ENCODE peak calls at places on chromosomes 5 and 9, in ten cellular contexts. X is A549; P is HCT116; T is fibroblast of the aortic adventitia; V is HFF-Myc; A is suprapubic skin; B is cardiac muscle cell; Z is CD8-positive, alpha-beta T cell; Q is A673; K is fibroblast of mammary gland. S is an unnamed sample.

GRCh38 chr5:149149942-149150341 is 8.6 kb downstream of the ABLIM3 start:
- DNase-seq in X (no peak), P (no peak), T (no peak), V (no peak), A (no peak), B (peak), Z (no peak), Q (no peak), K (peak), S (no peak)

GRCh38 chr5:75522025-75522424 is 10.3 kb downstream of the POLK start:
- DNase-seq in X (no peak), P (no peak), T (no peak), V (no peak), A (no peak), B (no peak), Z (no peak), Q (no peak), K (no peak), S (peak)

GRCh38 chr9:114989600-114990410 is 59.4 kb upstream of the TNFSF8 start:
- DNase-seq in X (no peak), P (no peak), T (no peak), V (no peak), A (no peak), B (no peak), Z (no peak), Q (no peak), K (no peak), S (no peak)

GRCh38 chr5:56640763-56641406 is 174.5 kb upstream of the MAP3K1 start:
- DNase-seq in X (no peak), P (no peak), T (no peak), V (no peak), A (no peak), B (no peak), Z (no peak), Q (no peak), K (no peak), S (no peak)

GRCh38 chr9:135509458-135509857 is 9.0 kb downstream of the MRPS2 start:
- DNase-seq in X (no peak), P (no peak), T (no peak), V (no peak), A (no peak), B (no peak), Z (no peak), Q (no peak), K (no peak), S (no peak)

GRCh38 chr9:17833846-17834245 is 255.0 kb downstream of the SH3GL2 start:
- DNase-seq in X (no peak), P (no peak), T (no peak), V (no peak), A (no peak), B (no peak), Z (no peak), Q (no peak), K (no peak), S (no peak)

GRCh38 chr5:93874080-93874479 is 132.7 kb upstream of the POU5F2 start:
- DNase-seq in X (no peak), P (no peak), T (peak), V (no peak), A (no peak), B (peak), Z (no peak), Q (no peak), K (peak), S (peak)

GRCh38 chr5:5344051-5344571 is 78.4 kb upstream of the ICE1 start:
- DNase-seq in X (no peak), P (no peak), T (no peak), V (no peak), A (no peak), B (peak), Z (no peak), Q (peak), K (no peak), S (no peak)

GRCh38 chr5:52665544-52665943 is 122.2 kb upstream of the ITGA1 start:
- DNase-seq in X (no peak), P (no peak), T (peak), V (no peak), A (no peak), B (peak), Z (no peak), Q (peak), K (peak), S (no peak)

GRCh38 chr5:96881511-96882115 is 5.3 kb downstream of the ERAP2 start:
- DNase-seq in X (no peak), P (no peak), T (peak), V (no peak), A (no peak), B (peak), Z (no peak), Q (no peak), K (peak), S (peak)

GRCh38 chr5:69024241-69024651 is 69.6 kb upstream of the SLC30A5 start:
- DNase-seq in X (peak), P (peak), T (peak), V (peak), A (no peak), B (peak), Z (no peak), Q (peak), K (peak), S (no peak)

GRCh38 chr9:101458955-101459631 is 23.5 kb upstream of the ALDOB start:
- DNase-seq in X (peak), P (peak), T (peak), V (peak), A (no peak), B (peak), Z (no peak), Q (peak), K (peak), S (peak)

GRCh38 chr9:34417734-34418133 is 40.6 kb downstream of the FAM219A start:
- DNase-seq in X (no peak), P (no peak), T (no peak), V (no peak), A (no peak), B (no peak), Z (no peak), Q (no peak), K (no peak), S (no peak)

GRCh38 chr9:114218264-114219120 is 63.2 kb downstream of the COL27A1 start:
- DNase-seq in X (no peak), P (no peak), T (no peak), V (no peak), A (no peak), B (no peak), Z (no peak), Q (no peak), K (peak), S (peak)

GRCh38 chr9:37209431-37210386 is 89.3 kb downstream of the ZCCHC7 start:
- DNase-seq in X (no peak), P (no peak), T (no peak), V (no peak), A (no peak), B (no peak), Z (no peak), Q (peak), K (peak), S (no peak)

GRCh38 chr9:109440117-109440515 is 58.0 kb downstream of the PTPN3 start:
- DNase-seq in X (no peak), P (no peak), T (no peak), V (no peak), A (no peak), B (no peak), Z (no peak), Q (no peak), K (no peak), S (no peak)

GRCh38 chr5:148864113-148864841 is 37.9 kb downstream of the ADRB2 start:
- DNase-seq in X (no peak), P (no peak), T (peak), V (no peak), A (no peak), B (no peak), Z (no peak), Q (no peak), K (no peak), S (no peak)

GRCh38 chr5:140575309-140575708 is 10.7 kb downstream of the SLC35A4 start:
- DNase-seq in X (no peak), P (peak), T (peak), V (no peak), A (no peak), B (peak), Z (no peak), Q (no peak), K (peak), S (no peak)

GRCh38 chr5:15655683-15656082 is 155.7 kb downstream of the FBXL7 start:
- DNase-seq in X (no peak), P (no peak), T (no peak), V (no peak), A (no peak), B (no peak), Z (no peak), Q (no peak), K (no peak), S (no peak)

GRCh38 chr5:130514984-130515690 is 610.9 kb downstream of the CHSY3 start:
- DNase-seq in X (no peak), P (peak), T (peak), V (no peak), A (no peak), B (peak), Z (no peak), Q (no peak), K (peak), S (peak)

GRCh38 chr9:16100596-16101091 is 547.8 kb downstream of the CCDC171 start:
- DNase-seq in X (no peak), P (no peak), T (peak), V (no peak), A (no peak), B (peak), Z (no peak), Q (no peak), K (peak), S (peak)

GRCh38 chr9:94301577-94301976 is 26.9 kb downstream of the NUTM2F start:
- DNase-seq in X (no peak), P (no peak), T (no peak), V (no peak), A (no peak), B (no peak), Z (no peak), Q (no peak), K (no peak), S (no peak)

GRCh38 chr5:131275996-131276535 is 12.2 kb downstream of the CDC42SE2 start:
- DNase-seq in X (no peak), P (no peak), T (no peak), V (no peak), A (no peak), B (no peak), Z (no peak), Q (no peak), K (no peak), S (no peak)

GRCh38 chr5:97628011-97628410 is 445.0 kb upstream of the RIOK2 start:
- DNase-seq in X (no peak), P (no peak), T (peak), V (no peak), A (no peak), B (peak), Z (no peak), Q (no peak), K (peak), S (no peak)

GRCh38 chr9:135500525-135501260 is at the start of gene MRPS2:
- DNase-seq in X (peak), P (peak), T (peak), V (peak), A (peak), B (peak), Z (peak), Q (peak), K (peak), S (peak)

GRCh38 chr9:97633859-97634485 is 351 bp downstream of the NCBP1 start:
- DNase-seq in X (peak), P (no peak), T (no peak), V (no peak), A (no peak), B (no peak), Z (no peak), Q (no peak), K (no peak), S (no peak)

GRCh38 chr9:114300846-114301797 is 21.8 kb upstream of the ORM1 start:
- DNase-seq in X (no peak), P (no peak), T (no peak), V (no peak), A (peak), B (no peak), Z (no peak), Q (no peak), K (no peak), S (no peak)

GRCh38 chr5:3009605-3010004 is 258.1 kb upstream of the IRX2 start:
- DNase-seq in X (no peak), P (no peak), T (no peak), V (no peak), A (peak), B (no peak), Z (no peak), Q (no peak), K (no peak), S (no peak)

GRCh38 chr5:93510626-93511420 is 70.2 kb downstream of the NR2F1-AS1 start:
- DNase-seq in X (no peak), P (no peak), T (no peak), V (no peak), A (no peak), B (no peak), Z (no peak), Q (no peak), K (no peak), S (no peak)

GRCh38 chr5:68116408-68116807 is 99.1 kb upstream of the PIK3R1 start:
- DNase-seq in X (no peak), P (no peak), T (no peak), V (no peak), A (no peak), B (no peak), Z (no peak), Q (no peak), K (no peak), S (no peak)

GRCh38 chr5:10745133-10745532 is 15.9 kb downstream of the DAP start:
- DNase-seq in X (no peak), P (no peak), T (no peak), V (no peak), A (no peak), B (no peak), Z (no peak), Q (no peak), K (peak), S (no peak)

GRCh38 chr5:31193591-31194457 is at the start of gene CDH6:
- DNase-seq in X (peak), P (no peak), T (peak), V (no peak), A (no peak), B (peak), Z (no peak), Q (peak), K (no peak), S (peak)
- H3K4me3 ChIP-seq in X (peak), P (no peak), T (peak), V (peak), A (peak), B (peak), Z (no peak), Q (peak), K (no peak), S (peak)

GRCh38 chr5:141914797-141915196 is 8.9 kb upstream of the DELE1 start:
- DNase-seq in X (no peak), P (no peak), T (no peak), V (no peak), A (no peak), B (no peak), Z (no peak), Q (no peak), K (no peak), S (no peak)

GRCh38 chr5:141913560-141913959 is 10.1 kb upstream of the DELE1 start:
- DNase-seq in X (no peak), P (no peak), T (no peak), V (no peak), A (no peak), B (no peak), Z (no peak), Q (no peak), K (no peak), S (no peak)

GRCh38 chr5:141915881-141916336 is 7.8 kb upstream of the DELE1 start:
- DNase-seq in X (no peak), P (peak), T (no peak), V (no peak), A (no peak), B (no peak), Z (no peak), Q (no peak), K (no peak), S (no peak)

GRCh38 chr5:141916522-141916921 is 7.1 kb upstream of the DELE1 start:
- DNase-seq in X (no peak), P (no peak), T (no peak), V (no peak), A (no peak), B (no peak), Z (no peak), Q (no peak), K (no peak), S (no peak)

GRCh38 chr5:141914154-141914743 is 9.4 kb upstream of the DELE1 start:
- DNase-seq in X (no peak), P (no peak), T (no peak), V (no peak), A (no peak), B (peak), Z (no peak), Q (no peak), K (no peak), S (no peak)
- TF ChIP-seq CTCF in X (no peak), P (no peak), T (peak), V (peak), A (peak), B (peak), Z (no peak), Q (peak), K (no peak), S (peak)

GRCh38 chr9:129333961-129334743 is 156.1 kb upstream of the IER5L start:
- DNase-seq in X (peak), P (peak), T (peak), V (peak), A (peak), B (peak), Z (no peak), Q (peak), K (peak), S (peak)
- H3K4me3 ChIP-seq in X (peak), P (peak), T (no peak), V (no peak), A (peak), B (no peak), Z (peak), Q (peak), K (no peak), S (no peak)

DNA sequence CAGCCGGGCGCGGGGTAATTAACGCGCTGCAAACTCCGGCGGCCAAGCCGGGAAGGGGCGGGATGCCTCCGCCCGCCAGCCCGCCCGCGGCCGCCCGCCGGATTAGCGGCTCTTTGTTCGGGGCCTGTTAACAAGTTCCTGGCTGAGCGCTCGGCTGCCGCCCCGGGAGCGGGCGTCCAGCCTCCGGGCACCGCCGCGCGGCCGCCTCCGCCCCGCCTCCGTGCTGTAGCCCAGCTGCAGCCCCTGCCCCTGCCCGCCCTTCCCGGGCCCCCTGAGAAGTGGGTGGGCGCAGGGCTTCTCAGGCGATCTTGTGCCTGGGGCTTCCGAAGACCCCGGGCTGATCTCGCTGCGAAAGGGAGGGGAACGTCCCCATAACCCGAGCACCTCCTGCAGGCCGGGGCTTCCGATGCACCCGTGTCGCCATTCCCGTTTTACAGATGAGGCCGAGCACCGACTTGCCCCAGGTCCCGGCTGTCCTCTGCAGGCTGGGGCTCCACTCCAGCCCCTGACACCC is 7.6 kb downstream of the UNC5A start:
- DNase-seq in X (peak), P (no peak), T (no peak), V (no peak), A (no peak), B (peak), Z (no peak), Q (peak), K (peak), S (no peak)
- TF ChIP-seq CTCF in X (peak), P (no peak), T (peak), V (peak), A (no peak), B (peak), Z (no peak), Q (peak), K (peak), S (peak)

GRCh38 chr9:131349881-131350563 is 43.9 kb upstream of the PRRC2B start:
- DNase-seq in X (peak), P (peak), T (peak), V (peak), A (peak), B (peak), Z (peak), Q (peak), K (peak), S (peak)
- H3K4me3 ChIP-seq in X (peak), P (peak), T (peak), V (peak), A (no peak), B (no peak), Z (no peak), Q (peak), K (no peak), S (peak)

GRCh38 chr5:135645336-135645735 is 66.5 kb upstream of the CXCL14 start:
- DNase-seq in X (no peak), P (no peak), T (no peak), V (no peak), A (no peak), B (no peak), Z (no peak), Q (no peak), K (peak), S (no peak)
- TF ChIP-seq CTCF in X (no peak), P (no peak), T (no peak), V (no peak), A (no peak), B (no peak), Z (no peak), Q (no peak), K (no peak), S (no peak)

GRCh38 chr9:130147215-130147614 is 25.0 kb upstream of the NCS1 start:
- DNase-seq in X (no peak), P (no peak), T (no peak), V (no peak), A (no peak), B (no peak), Z (no peak), Q (no peak), K (no peak), S (no peak)
- H3K4me3 ChIP-seq in X (no peak), P (no peak), T (no peak), V (no peak), A (no peak), B (no peak), Z (no peak), Q (no peak), K (no peak), S (no peak)

DNA sequence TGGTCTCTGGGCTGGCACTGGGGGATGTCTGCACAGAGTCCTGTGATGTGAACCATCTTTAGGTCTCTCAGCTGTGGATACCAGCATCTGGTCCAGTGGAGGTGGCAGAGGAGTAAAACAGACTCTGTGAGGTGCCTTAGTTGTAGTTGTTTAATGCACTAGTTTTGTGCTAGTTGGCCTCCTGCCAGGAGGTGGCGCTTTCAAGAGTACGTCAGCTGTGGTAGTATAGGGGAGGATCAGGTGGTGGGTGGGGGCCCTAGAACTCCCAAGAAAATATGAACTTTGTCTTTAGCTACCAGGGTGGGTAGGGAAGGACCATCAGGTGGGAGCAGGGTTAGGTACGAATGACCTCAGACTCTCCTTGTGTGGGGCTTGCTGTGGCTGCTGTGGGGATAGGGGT is 197.1 kb downstream of the TMC1 start:
- DNase-seq in X (no peak), P (no peak), T (no peak), V (no peak), A (no peak), B (no peak), Z (no peak), Q (peak), K (no peak), S (no peak)
- TF ChIP-seq CTCF in X (no peak), P (no peak), T (no peak), V (no peak), A (no peak), B (no peak), Z (no peak), Q (peak), K (no peak), S (no peak)

DNA sequence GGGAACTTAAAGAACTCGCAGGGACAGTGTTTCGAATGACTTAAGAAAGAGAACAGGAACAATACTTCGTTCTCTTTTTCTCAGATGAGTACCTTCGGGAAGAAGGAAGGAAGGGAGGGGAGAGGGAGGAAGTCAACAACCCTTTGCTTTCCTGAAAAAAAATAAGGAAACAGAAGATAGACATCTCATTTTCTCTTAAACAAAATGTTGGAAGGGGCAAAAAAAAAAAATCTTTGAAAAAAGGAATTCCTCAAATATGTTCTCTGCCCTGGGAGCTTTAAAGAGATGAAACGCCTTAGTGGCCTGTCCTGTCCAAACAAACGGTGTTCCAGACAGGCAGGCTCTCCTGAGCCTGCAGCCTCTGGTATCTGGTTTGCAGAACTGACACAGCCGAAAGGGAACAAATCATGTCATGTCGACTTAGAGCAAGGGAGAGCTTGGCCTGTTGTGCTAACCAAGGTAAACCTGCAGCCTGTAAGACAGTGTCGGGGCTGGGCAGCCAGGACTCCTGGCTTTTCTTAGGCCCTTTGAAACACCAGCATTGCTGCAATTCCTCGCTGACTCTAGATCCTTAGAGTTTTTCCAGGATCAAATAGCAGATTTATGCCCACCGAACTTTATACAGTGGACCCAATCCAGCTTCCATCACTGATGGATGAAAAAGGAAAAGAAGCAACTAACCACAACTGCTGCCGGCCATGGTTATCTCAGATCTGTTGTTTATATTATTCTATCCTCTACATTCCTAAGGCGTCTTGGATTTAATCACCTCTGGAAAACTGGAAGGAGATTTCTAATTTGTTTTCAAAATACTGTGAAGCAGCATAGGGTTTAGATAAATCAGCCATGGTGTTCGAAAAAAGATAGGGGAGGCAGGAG is at the start of gene ZNF366:
- DNase-seq in X (no peak), P (no peak), T (no peak), V (no peak), A (no peak), B (no peak), Z (no peak), Q (no peak), K (no peak), S (no peak)
- H3K4me3 ChIP-seq in X (no peak), P (no peak), T (no peak), V (no peak), A (peak), B (no peak), Z (no peak), Q (no peak), K (no peak), S (no peak)